ENCODE peak calls at places on chromosomes 3 and 15, in seven cellular contexts. K is A549, W is HepG2, G is GM12878, A is HCT116, E is K562, Y is endothelial cell of umbilical vein. D is an unnamed sample.
A peak's percentile ranks its signal among the peaks of the same experiment; 100 is the strongest.

GRCh38 chr3:72261566-72262564 is 476.9 kb upstream of the PROK2 start:
- DNase-seq in K (no peak), W (no peak), G (no peak), Y (no peak), A (no peak), E (no peak), D (no peak)

GRCh38 chr3:151538706-151539403 is 78.0 kb upstream of the IGSF10 start:
- DNase-seq in G (no peak), A (no peak), W (no peak), E (peak; percentile 8), K (no peak), Y (no peak), D (no peak)

GRCh38 chr3:107416138-107416537 is 38.9 kb downstream of the CCDC54 start:
- DNase-seq in K (no peak), A (no peak), W (no peak), E (no peak), G (no peak), Y (no peak), D (no peak)

GRCh38 chr15:84911879-84912660 is 27.6 kb downstream of the SLC28A1 start:
- DNase-seq in W (peak; percentile 89), G (no peak), Y (peak; percentile 99), A (peak; percentile 71), K (peak; percentile 89), E (no peak), D (no peak)

GRCh38 chr15:98503970-98504369 is 144.4 kb upstream of the IGF1R start:
- DNase-seq in A (no peak), E (no peak), W (no peak), K (no peak), G (no peak), Y (no peak), D (peak; percentile 71)

GRCh38 chr3:169297214-169297613 is 366.3 kb downstream of the MECOM start:
- DNase-seq in E (no peak), G (no peak), K (no peak), A (no peak), Y (no peak), W (no peak), D (no peak)

GRCh38 chr3:180496995-180497394 is 105.0 kb upstream of the TTC14 start:
- DNase-seq in K (no peak), A (no peak), W (no peak), G (no peak), E (no peak), Y (no peak), D (no peak)

GRCh38 chr3:122777077-122777476 is 16.6 kb downstream of the HSPBAP1 start:
- DNase-seq in K (no peak), Y (no peak), G (no peak), E (no peak), W (no peak), A (no peak), D (no peak)

GRCh38 chr3:193974591-193974990 is 161.4 kb upstream of the HES1 start:
- DNase-seq in E (no peak), Y (no peak), A (no peak), W (no peak), G (no peak), K (no peak), D (no peak)

GRCh38 chr15:77373441-77373840 is 46.5 kb downstream of the PEAK1 start:
- DNase-seq in Y (no peak), G (no peak), E (no peak), K (no peak), A (no peak), W (no peak), D (no peak)

GRCh38 chr3:55455915-55456314 is 31.2 kb downstream of the WNT5A start:
- DNase-seq in A (no peak), G (no peak), W (no peak), E (no peak), Y (no peak), K (no peak), D (no peak)

GRCh38 chr15:43828061-43828657 is 1.4 kb downstream of the WDR76 start:
- DNase-seq in Y (peak; percentile 4), G (no peak), A (no peak), W (no peak), E (no peak), K (no peak), D (peak; percentile 24)

GRCh38 chr3:143216709-143217182 is 97.2 kb downstream of the CHST2 start:
- DNase-seq in Y (no peak), G (no peak), E (no peak), W (no peak), A (no peak), K (no peak), D (peak; percentile 44)

DNA sequence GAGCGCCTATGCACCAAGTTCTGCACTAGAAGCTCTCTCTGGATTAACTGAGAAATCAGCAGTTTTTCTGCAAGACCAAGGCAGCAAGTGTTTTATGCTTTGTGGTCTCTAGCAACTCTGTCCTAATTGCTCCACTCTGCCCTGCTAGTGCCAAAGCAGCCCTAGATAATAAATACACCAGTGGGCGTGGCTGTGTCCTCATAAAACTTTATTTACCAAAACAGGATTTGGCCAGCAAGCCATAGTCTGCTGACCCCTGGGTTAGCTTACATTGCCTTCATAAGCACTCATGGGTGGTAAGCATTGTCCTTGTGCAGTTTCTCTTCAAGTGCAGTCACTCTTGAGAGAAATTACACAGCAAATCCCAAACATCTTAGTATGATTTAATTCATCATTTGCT is 30.7 kb upstream of the SLC24A5 start:
- DNase-seq in G (no peak), A (no peak), Y (no peak), K (no peak), E (no peak), W (no peak), D (no peak)
- TF ChIP-seq MAX in G (no peak), A (no peak), Y (no peak), K (no peak), E (no peak), W (no peak), D (no peak)

GRCh38 chr15:68430471-68431036 is 1.4 kb downstream of the ITGA11 start:
- DNase-seq in E (no peak), Y (no peak), W (no peak), K (no peak), G (no peak), A (no peak), D (no peak)
- H3K4me3 ChIP-seq in E (no peak overlapping the region), Y (no peak overlapping the region), W (no peak overlapping the region), K (peak overlapping the region; percentile 58), G (no peak overlapping the region), A (no peak overlapping the region), D (no peak overlapping the region)

DNA sequence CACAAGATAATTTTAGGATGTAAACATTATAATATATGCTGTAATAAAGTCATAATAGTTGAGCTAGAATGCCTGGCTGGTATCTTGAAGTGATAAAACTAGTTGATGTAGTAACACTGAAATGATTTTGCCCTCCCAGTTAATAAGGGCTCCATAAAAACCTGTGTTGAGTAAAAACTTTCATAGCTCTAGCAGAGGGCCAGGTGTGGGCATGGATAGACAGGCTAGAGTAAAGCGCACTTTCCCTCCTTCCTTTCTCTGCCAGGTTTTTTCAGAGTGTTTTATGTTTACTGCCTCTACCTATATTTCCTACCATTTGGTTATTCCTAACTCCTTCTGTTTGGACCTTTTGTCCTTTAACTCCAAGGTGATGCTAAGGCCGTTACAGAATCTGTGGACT is 25.3 kb downstream of the CHD2 start:
- DNase-seq in E (no peak), K (no peak), A (no peak), Y (no peak), G (no peak), W (no peak), D (no peak)
- TF ChIP-seq POLR2A in E (no peak), K (no peak), A (no peak), Y (no peak), G (no peak), W (no peak), D (no peak)

DNA sequence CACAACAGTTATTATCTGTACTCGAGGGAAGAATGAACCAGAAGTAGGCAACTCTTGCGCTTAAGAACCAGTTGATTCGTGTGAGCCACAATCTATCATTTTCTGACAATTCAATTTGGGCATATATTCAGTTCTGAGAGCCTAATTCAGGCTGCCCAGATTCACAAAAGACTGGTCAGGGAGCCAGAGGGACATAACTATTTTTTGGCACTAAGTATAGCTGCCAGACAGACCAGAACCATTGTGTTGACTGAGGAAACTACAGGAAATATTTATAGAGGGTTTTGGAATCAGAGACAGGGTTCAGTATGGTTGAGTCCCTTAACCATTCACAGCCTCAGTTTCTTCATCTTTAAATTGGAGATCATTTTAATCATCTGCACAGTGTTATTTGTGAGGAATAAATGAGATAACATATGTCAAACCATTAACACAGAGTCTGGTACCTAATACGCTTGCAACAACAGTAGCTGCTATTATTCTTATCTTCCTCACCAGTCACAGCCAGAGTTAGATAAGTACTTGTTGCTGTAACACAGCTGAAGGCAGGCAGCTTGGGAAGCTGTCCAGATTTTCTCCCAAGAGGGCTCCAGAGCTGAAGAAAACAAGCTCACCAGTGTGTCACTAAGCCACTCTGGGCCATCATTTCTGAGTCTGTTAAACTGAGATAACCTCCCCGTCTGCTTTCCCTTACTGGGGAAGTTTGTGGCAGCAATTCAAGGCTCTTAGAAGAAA is 226.5 kb downstream of the TAFA4 start:
- DNase-seq in G (no peak), Y (no peak), K (no peak), E (peak; percentile 0), W (no peak), A (no peak), D (no peak)
- TF ChIP-seq MAX in G (no peak), Y (no peak), K (no peak), E (no peak), W (no peak), A (no peak), D (no peak)

GRCh38 chr3:113276581-113277080 is 65.3 kb downstream of the BOC start:
- DNase-seq in A (no peak), K (no peak), E (no peak), W (no peak), Y (no peak), G (no peak), D (no peak)
- H3K4me3 ChIP-seq in A (no peak overlapping the region), K (no peak overlapping the region), E (no peak overlapping the region), W (peak overlapping the region; percentile 50), Y (no peak overlapping the region), G (peak overlapping the region; percentile 31), D (no peak overlapping the region)

GRCh38 chr3:38029400-38030125 is at the start of gene PLCD1:
- DNase-seq in E (peak; percentile 88), A (no peak), Y (peak; percentile 43), W (peak; percentile 33), G (no peak), K (peak; percentile 36), D (no peak)
- TF ChIP-seq POLR2A in E (no peak), A (no peak), Y (peak; percentile 33), W (no peak), G (no peak), K (no peak), D (no peak)

GRCh38 chr3:125602752-125603649 is 7.7 kb upstream of the OSBPL11 start:
- DNase-seq in K (no peak), Y (peak; percentile 77), W (no peak), E (no peak), G (no peak), A (peak; percentile 6), D (no peak)
- TF ChIP-seq MAX in K (no peak), Y (peak; percentile 47), W (no peak), E (no peak), G (no peak), A (peak; percentile 23), D (no peak)